ENCODE peak calls at places on chromosome 1, in seven cellular contexts. One of them, this sample, is unnamed.
A peak's percentile ranks its signal among the peaks of the same experiment; 100 is the strongest.

GRCh38 chr1:243325305-243325890 is 69.6 kb downstream of the SDCCAG8 start:
- DNase-seq in heart right ventricle: no peak
- DNase-seq in pancreas: no peak
- DNase-seq in fibroblast of lung: peak; percentile 81
- DNase-seq in AG10803: peak; percentile 75
- DNase-seq in AG04450: peak; percentile 74
- DNase-seq in Caco-2: peak; percentile 56
- DNase-seq in this sample: peak; percentile 77

GRCh38 chr1:9349331-9349851 is 56.7 kb downstream of the SPSB1 start:
- DNase-seq in heart right ventricle: peak; percentile 23
- DNase-seq in pancreas: no peak
- DNase-seq in fibroblast of lung: peak; percentile 47
- DNase-seq in AG10803: peak; percentile 40
- DNase-seq in AG04450: no peak
- DNase-seq in Caco-2: no peak
- DNase-seq in this sample: no peak

GRCh38 chr1:38786040-38786436 is 73.5 kb downstream of the RRAGC start:
- DNase-seq in heart right ventricle: no peak
- DNase-seq in pancreas: no peak
- DNase-seq in fibroblast of lung: no peak
- DNase-seq in AG10803: no peak
- DNase-seq in AG04450: no peak
- DNase-seq in Caco-2: no peak
- DNase-seq in this sample: no peak

GRCh38 chr1:66302810-66303209 is 231.1 kb upstream of the SGIP1 start:
- DNase-seq in heart right ventricle: no peak
- DNase-seq in pancreas: no peak
- DNase-seq in fibroblast of lung: no peak
- DNase-seq in AG10803: peak; percentile 46
- DNase-seq in AG04450: no peak
- DNase-seq in Caco-2: no peak
- DNase-seq in this sample: peak; percentile 19

GRCh38 chr1:112169517-112169916 is 180.0 kb upstream of the KCND3 start:
- DNase-seq in heart right ventricle: no peak
- DNase-seq in pancreas: no peak
- DNase-seq in fibroblast of lung: no peak
- DNase-seq in AG10803: no peak
- DNase-seq in AG04450: no peak
- DNase-seq in Caco-2: no peak
- DNase-seq in this sample: no peak

GRCh38 chr1:151369621-151370048 is 2.9 kb downstream of the SELENBP1 start:
- DNase-seq in heart right ventricle: no peak
- DNase-seq in pancreas: no peak
- DNase-seq in fibroblast of lung: no peak
- DNase-seq in AG10803: no peak
- DNase-seq in AG04450: no peak
- DNase-seq in Caco-2: no peak
- DNase-seq in this sample: no peak

GRCh38 chr1:220299337-220299736 is 27.1 kb upstream of the RAB3GAP2 start:
- DNase-seq in heart right ventricle: no peak
- DNase-seq in pancreas: no peak
- DNase-seq in fibroblast of lung: no peak
- DNase-seq in AG10803: no peak
- DNase-seq in AG04450: no peak
- DNase-seq in Caco-2: no peak
- DNase-seq in this sample: no peak

GRCh38 chr1:31681421-31681820 is 22.4 kb downstream of the COL16A1 start:
- DNase-seq in heart right ventricle: no peak
- DNase-seq in pancreas: no peak
- DNase-seq in fibroblast of lung: no peak
- DNase-seq in AG10803: no peak
- DNase-seq in AG04450: no peak
- DNase-seq in Caco-2: no peak
- DNase-seq in this sample: no peak

GRCh38 chr1:155069551-155070391 is 6.2 kb downstream of the EFNA4 start:
- DNase-seq in heart right ventricle: no peak
- DNase-seq in pancreas: no peak
- DNase-seq in fibroblast of lung: no peak
- DNase-seq in AG10803: no peak
- DNase-seq in AG04450: no peak
- DNase-seq in Caco-2: no peak
- DNase-seq in this sample: no peak
- H3K4me3 ChIP-seq in heart right ventricle: no peak overlapping the region
- H3K4me3 ChIP-seq in pancreas: no peak overlapping the region
- H3K4me3 ChIP-seq in fibroblast of lung: no peak overlapping the region
- H3K4me3 ChIP-seq in AG10803: no peak overlapping the region
- H3K4me3 ChIP-seq in AG04450: no peak overlapping the region
- H3K4me3 ChIP-seq in Caco-2: no peak overlapping the region
- H3K4me3 ChIP-seq in this sample: no peak overlapping the region

DNA sequence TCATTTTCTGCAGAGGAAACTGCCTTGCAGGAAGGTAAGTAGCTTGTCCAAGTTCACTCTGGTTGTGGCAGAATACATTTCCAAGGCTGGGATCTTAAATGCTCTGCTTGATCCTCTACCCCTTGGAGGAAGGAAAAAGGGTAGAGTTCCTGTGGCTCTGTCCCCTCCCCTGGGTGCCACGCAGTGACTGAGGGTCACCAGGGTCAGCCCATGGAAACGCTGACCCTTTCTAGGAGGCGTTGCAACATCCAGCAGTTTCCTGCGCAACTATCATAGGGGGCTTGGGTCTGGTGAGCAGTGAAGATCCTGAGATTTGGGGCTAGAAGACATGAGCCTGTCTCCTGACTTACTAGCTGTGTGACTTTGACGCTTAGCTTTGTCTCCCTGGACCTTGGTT is 29.4 kb upstream of the EPS8L3 start:
- DNase-seq in heart right ventricle: no peak
- DNase-seq in pancreas: no peak
- DNase-seq in fibroblast of lung: no peak
- DNase-seq in AG10803: no peak
- DNase-seq in AG04450: no peak
- DNase-seq in Caco-2: no peak
- DNase-seq in this sample: no peak
- TF ChIP-seq CTCF in heart right ventricle: no peak
- TF ChIP-seq CTCF in pancreas: no peak
- TF ChIP-seq CTCF in fibroblast of lung: no peak
- TF ChIP-seq CTCF in AG10803: no peak
- TF ChIP-seq CTCF in AG04450: no peak
- TF ChIP-seq CTCF in Caco-2: no peak
- TF ChIP-seq CTCF in this sample: no peak

GRCh38 chr1:155062702-155063411 is 683 bp upstream of the EFNA4 start:
- DNase-seq in heart right ventricle: peak; percentile 70
- DNase-seq in pancreas: peak; percentile 76
- DNase-seq in fibroblast of lung: peak; percentile 44
- DNase-seq in AG10803: no peak
- DNase-seq in AG04450: no peak
- DNase-seq in Caco-2: peak; percentile 83
- DNase-seq in this sample: peak; percentile 50

GRCh38 chr1:155064109-155064812 is 721 bp downstream of the EFNA4 start:
- DNase-seq in heart right ventricle: no peak
- DNase-seq in pancreas: peak; percentile 53
- DNase-seq in fibroblast of lung: no peak
- DNase-seq in AG10803: no peak
- DNase-seq in AG04450: no peak
- DNase-seq in Caco-2: peak; percentile 66
- DNase-seq in this sample: peak; percentile 25

GRCh38 chr1:155062151-155062686 is 1.3 kb upstream of the EFNA4 start:
- DNase-seq in heart right ventricle: no peak
- DNase-seq in pancreas: peak; percentile 70
- DNase-seq in fibroblast of lung: no peak
- DNase-seq in AG10803: no peak
- DNase-seq in AG04450: no peak
- DNase-seq in Caco-2: no peak
- DNase-seq in this sample: no peak

GRCh38 chr1:155063550-155064108 is at the start of gene EFNA4:
- DNase-seq in heart right ventricle: peak; percentile 82
- DNase-seq in pancreas: peak; percentile 84
- DNase-seq in fibroblast of lung: peak; percentile 75
- DNase-seq in AG10803: peak; percentile 64
- DNase-seq in AG04450: peak; percentile 36
- DNase-seq in Caco-2: peak; percentile 91
- DNase-seq in this sample: peak; percentile 82

DNA sequence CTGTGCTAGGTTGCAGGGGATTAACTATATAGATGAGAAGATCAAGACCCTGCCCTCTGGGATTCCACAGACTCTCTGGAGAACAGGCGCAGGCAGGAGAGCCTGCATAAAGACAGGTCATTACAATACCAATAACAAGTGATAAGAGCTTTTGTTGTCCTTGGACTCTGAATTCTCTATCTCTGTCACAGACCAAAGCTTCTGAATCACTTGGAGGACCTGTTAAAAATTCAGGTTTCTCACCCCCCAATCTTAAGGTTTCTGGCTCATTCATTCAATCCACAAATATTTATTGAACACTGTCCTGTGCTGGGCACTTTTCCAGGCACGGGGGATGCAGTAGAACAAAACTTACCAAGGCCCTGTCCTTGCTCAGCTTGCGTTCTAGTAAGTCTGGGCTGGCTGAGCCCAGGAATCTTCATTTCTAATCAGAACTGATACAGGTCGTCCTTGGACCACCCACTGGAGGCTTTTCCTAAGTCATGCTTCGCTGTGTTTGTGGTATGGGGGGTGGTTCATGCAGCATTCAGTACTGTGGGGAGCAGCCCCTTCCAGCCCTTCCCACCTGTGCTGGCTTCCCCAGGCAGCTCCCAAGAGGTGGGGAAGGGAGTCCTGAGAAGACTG is 1.4 kb downstream of the EFNA4 start:
- DNase-seq in heart right ventricle: no peak
- DNase-seq in pancreas: no peak
- DNase-seq in fibroblast of lung: no peak
- DNase-seq in AG10803: no peak
- DNase-seq in AG04450: no peak
- DNase-seq in Caco-2: no peak
- DNase-seq in this sample: no peak
- H3K4me3 ChIP-seq in heart right ventricle: no peak overlapping the region
- H3K4me3 ChIP-seq in pancreas: no peak overlapping the region
- H3K4me3 ChIP-seq in fibroblast of lung: no peak overlapping the region
- H3K4me3 ChIP-seq in AG10803: no peak overlapping the region
- H3K4me3 ChIP-seq in AG04450: peak overlapping the region; percentile 96
- H3K4me3 ChIP-seq in Caco-2: no peak overlapping the region
- H3K4me3 ChIP-seq in this sample: no peak overlapping the region

DNA sequence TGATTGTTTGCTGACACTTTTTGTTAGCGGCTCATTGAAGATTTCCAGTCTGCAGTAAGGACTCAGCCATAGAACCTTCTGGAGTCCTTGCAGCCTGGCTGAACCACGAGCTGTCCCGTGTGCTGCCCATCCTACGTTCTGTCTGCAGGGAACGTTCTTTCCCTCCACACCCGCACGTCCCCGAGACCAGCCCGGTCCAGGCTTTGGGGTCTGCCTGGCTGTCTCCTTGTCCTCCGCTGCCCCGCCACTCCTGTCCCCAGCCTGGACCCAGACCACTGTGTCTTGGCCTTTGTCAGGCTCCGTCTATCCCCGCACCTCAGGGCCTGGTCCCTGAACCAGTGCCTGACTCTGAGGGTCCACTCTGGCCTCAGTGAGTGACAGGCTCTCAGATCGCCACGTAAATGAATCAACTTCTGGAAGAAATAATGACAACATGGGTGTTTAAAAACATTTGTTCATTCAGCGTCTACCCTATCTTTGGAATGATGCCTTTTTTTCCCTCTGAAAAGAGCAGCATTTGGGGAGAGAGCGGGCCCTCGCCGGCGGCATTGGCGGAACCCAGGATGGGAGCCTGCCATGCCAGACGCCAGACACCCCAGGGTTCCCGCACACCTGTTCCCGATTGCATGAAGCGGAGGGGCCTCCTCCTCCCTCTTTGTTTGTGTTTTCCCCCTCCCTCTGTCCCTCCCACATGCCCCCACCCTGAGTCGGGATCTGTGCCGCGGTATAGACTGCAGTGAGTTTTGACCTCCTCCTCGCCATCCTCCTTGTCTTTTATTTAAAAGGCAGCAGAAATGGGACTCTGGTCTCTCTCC is 43.9 kb upstream of the C1orf174 start:
- DNase-seq in heart right ventricle: no peak
- DNase-seq in pancreas: no peak
- DNase-seq in fibroblast of lung: no peak
- DNase-seq in AG10803: no peak
- DNase-seq in AG04450: no peak
- DNase-seq in Caco-2: no peak
- DNase-seq in this sample: no peak
- TF ChIP-seq CTCF in heart right ventricle: no peak
- TF ChIP-seq CTCF in pancreas: no peak
- TF ChIP-seq CTCF in fibroblast of lung: no peak
- TF ChIP-seq CTCF in AG10803: no peak
- TF ChIP-seq CTCF in AG04450: no peak
- TF ChIP-seq CTCF in Caco-2: no peak
- TF ChIP-seq CTCF in this sample: no peak

DNA sequence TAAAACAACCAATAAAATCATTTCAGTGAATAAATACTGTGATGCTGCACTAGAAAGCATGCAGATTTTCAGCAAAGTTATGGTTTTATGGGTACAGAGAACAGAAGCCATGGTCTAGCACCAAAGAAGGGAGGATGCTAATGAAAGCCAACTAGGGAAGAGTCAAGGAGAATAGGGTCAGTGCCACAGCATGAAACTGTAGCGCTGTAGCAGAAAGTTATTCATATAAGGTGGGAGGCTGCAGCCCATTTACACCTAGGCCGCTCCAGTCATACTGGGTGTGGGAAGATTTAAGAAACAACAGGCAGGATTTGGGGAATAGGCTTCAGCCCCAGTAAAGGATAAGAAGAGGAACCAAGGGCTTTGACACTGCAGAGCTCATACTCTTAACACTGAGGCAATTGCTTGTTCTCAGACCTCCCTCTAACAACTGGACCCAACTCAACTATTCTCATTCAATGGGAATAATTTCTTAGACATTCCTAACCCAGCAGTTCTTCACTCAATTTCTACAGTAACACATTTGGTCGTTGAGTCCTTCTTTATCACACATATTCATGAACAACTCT is 4.4 kb downstream of the IFI16 start:
- DNase-seq in heart right ventricle: no peak
- DNase-seq in pancreas: no peak
- DNase-seq in fibroblast of lung: no peak
- DNase-seq in AG10803: no peak
- DNase-seq in AG04450: no peak
- DNase-seq in Caco-2: no peak
- DNase-seq in this sample: no peak
- H3K4me3 ChIP-seq in heart right ventricle: peak overlapping the region; percentile 49
- H3K4me3 ChIP-seq in pancreas: no peak overlapping the region
- H3K4me3 ChIP-seq in fibroblast of lung: no peak overlapping the region
- H3K4me3 ChIP-seq in AG10803: no peak overlapping the region
- H3K4me3 ChIP-seq in AG04450: no peak overlapping the region
- H3K4me3 ChIP-seq in Caco-2: no peak overlapping the region
- H3K4me3 ChIP-seq in this sample: no peak overlapping the region

DNA sequence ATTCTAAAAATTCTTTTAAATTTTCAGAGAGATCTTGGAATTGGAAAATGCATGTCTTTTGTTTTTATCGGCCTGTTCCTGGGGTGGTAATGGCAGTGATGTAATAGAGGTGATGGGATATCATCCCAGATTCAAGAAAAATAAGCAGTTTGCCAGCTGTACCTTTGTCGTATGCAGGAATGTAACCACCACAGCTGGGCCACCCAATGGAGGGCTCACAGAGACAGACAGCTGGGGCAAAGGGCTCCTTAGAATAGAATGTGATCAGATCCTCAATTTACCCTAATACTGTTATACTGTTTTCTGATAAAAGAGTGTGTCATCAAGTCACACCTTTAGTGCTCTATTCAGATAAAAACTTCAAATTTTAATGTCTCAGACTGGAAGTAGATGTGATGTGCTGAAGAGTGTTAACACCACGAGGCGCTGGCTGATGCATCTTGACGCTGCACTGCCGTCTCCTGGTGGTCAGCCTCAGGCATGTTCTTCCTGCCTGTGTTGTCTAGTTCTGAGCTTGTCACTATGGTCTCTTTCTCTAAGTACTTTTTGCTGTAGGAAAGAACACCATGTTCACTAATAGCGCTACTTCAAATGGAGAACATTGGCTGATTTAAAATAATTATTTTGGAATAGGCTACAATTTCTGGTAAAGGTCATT is 78.8 kb downstream of the C1orf21 start:
- DNase-seq in heart right ventricle: peak; percentile 39
- DNase-seq in pancreas: no peak
- DNase-seq in fibroblast of lung: no peak
- DNase-seq in AG10803: no peak
- DNase-seq in AG04450: no peak
- DNase-seq in Caco-2: no peak
- DNase-seq in this sample: peak; percentile 20
- TF ChIP-seq CTCF in heart right ventricle: peak; percentile 24
- TF ChIP-seq CTCF in pancreas: no peak
- TF ChIP-seq CTCF in fibroblast of lung: no peak
- TF ChIP-seq CTCF in AG10803: no peak
- TF ChIP-seq CTCF in AG04450: peak; percentile 17
- TF ChIP-seq CTCF in Caco-2: no peak
- TF ChIP-seq CTCF in this sample: no peak

This sample was measured in cardiac fibroblast.